ENCODE peak calls at places on chromosome 10, in ten cellular contexts. H is GM10248; P is foreskin fibroblast; B is AG04450; M is body of pancreas; W is OCI-LY7; U is CD4-positive, alpha-beta T cell; C is Calu3; K is cardiac muscle cell; N is IMR-90. E is an unnamed sample.

GRCh38 chr10:43648392-43649148 is at the start of gene ZNF32:
- DNase-seq in H (peak; percentile 95), P (peak; percentile 85), B (peak; percentile 38), M (peak; percentile 84), W (no peak), U (peak; percentile 76), C (peak; percentile 86), K (peak; percentile 92), N (peak; percentile 83), E (peak; percentile 67)

GRCh38 chr10:55500931-55501559 is 700.0 kb upstream of the PCDH15 start:
- DNase-seq in H (peak; percentile 5), P (no peak), B (no peak), M (peak; percentile 19), W (peak; percentile 10), U (no peak), C (peak; percentile 69), K (peak; percentile 9), N (no peak), E (no peak)

GRCh38 chr10:67666416-67667043 is 29.5 kb downstream of the CTNNA3 start:
- DNase-seq in H (peak; percentile 14), P (no peak), B (no peak), M (no peak), W (peak; percentile 50), U (no peak), C (no peak), K (peak; percentile 55), N (peak; percentile 30), E (peak; percentile 2)

GRCh38 chr10:103501186-103501585 is 7.7 kb downstream of the NEURL1 start:
- DNase-seq in H (no peak), P (no peak), B (no peak), M (no peak), W (no peak), U (no peak), C (no peak), K (no peak), N (no peak), E (no peak)

GRCh38 chr10:119031496-119032059 is 2.1 kb downstream of the NANOS1 start:
- DNase-seq in H (no peak), P (no peak), B (no peak), M (no peak), W (no peak), U (no peak), C (no peak), K (no peak), N (peak; percentile 43), E (no peak)

GRCh38 chr10:69051303-69051702 is 36.6 kb upstream of the SRGN start:
- DNase-seq in H (peak; percentile 74), P (peak; percentile 40), B (no peak), M (no peak), W (no peak), U (no peak), C (no peak), K (peak; percentile 37), N (peak; percentile 82), E (peak; percentile 14)

GRCh38 chr10:510415-510881 is 179.0 kb downstream of the DIP2C start:
- DNase-seq in H (no peak), P (no peak), B (no peak), M (no peak), W (peak; percentile 84), U (no peak), C (no peak), K (no peak), N (peak; percentile 16), E (no peak)

GRCh38 chr10:31927597-31928530 is 767 bp downstream of the ARHGAP12 start:
- DNase-seq in H (peak; percentile 58), P (peak; percentile 38), B (no peak), M (peak; percentile 50), W (peak; percentile 73), U (peak; percentile 44), C (peak; percentile 46), K (peak; percentile 43), N (peak; percentile 44), E (peak; percentile 43)

GRCh38 chr10:113386005-113386404 is 166.8 kb upstream of the HABP2 start:
- DNase-seq in H (no peak), P (peak; percentile 56), B (no peak), M (peak; percentile 33), W (no peak), U (no peak), C (peak; percentile 4), K (peak; percentile 17), N (peak; percentile 56), E (peak; percentile 59)

GRCh38 chr10:14048930-14049613 is 281.7 kb downstream of the FRMD4A start:
- DNase-seq in H (no peak), P (no peak), B (no peak), M (no peak), W (no peak), U (no peak), C (peak; percentile 43), K (no peak), N (no peak), E (no peak)

GRCh38 chr10:34098817-34099567 is 716.1 kb downstream of the PARD3 start:
- DNase-seq in H (no peak), P (no peak), B (no peak), M (no peak), W (no peak), U (no peak), C (no peak), K (no peak), N (peak; percentile 50), E (no peak)

GRCh38 chr10:72274730-72275350 is 1.1 kb downstream of the DDIT4 start:
- DNase-seq in H (peak; percentile 51), P (peak; percentile 46), B (no peak), M (peak; percentile 80), W (peak; percentile 73), U (peak; percentile 68), C (peak; percentile 90), K (peak; percentile 81), N (peak; percentile 59), E (peak; percentile 31)

GRCh38 chr10:23190872-23191763 is 994 bp upstream of the PTF1A start:
- DNase-seq in H (no peak), P (no peak), B (no peak), M (no peak), W (no peak), U (no peak), C (no peak), K (no peak), N (no peak), E (no peak)

DNA sequence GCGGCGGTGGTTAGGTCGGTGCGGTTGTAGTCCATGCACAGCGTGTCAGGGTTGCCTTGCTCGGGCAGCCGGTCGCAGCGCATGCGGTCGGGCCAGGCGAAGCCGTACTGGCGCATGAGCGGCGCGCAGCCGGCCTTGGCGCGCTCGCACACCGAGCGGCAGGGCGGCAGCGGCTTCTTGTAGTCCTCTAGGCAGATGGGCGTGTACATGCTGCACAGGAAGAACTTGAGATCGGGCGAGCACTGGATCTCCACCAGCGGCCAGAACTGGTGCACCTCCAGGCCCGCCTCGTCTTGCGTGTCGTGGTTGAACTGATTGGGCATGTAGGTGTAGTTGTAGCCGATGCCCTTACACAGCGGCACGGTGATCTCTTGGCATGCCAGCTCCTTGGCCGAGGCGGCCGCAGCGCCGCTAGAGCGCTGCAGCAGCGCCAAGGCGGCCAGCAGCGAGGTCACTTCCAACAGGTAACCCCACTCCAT is 1.1 kb downstream of the FZD8 start:
- DNase-seq in H (peak; percentile 45), P (peak; percentile 62), B (peak; percentile 72), M (peak; percentile 72), W (peak; percentile 83), U (no peak), C (peak; percentile 70), K (peak; percentile 90), N (peak; percentile 87), E (peak; percentile 65)
- TF ChIP-seq CTCF in H (no peak), P (no peak), B (no peak), M (no peak), W (no peak), U (no peak), C (no peak), K (no peak), N (no peak), E (no peak)

GRCh38 chr10:11533328-11533781 is 78.1 kb downstream of the USP6NL start:
- DNase-seq in H (no peak), P (peak; percentile 67), B (no peak), M (no peak), W (peak; percentile 56), U (no peak), C (peak; percentile 10), K (peak; percentile 64), N (peak; percentile 33), E (no peak)
- TF ChIP-seq CTCF in H (no peak), P (peak; percentile 26), B (peak; percentile 52), M (no peak), W (peak; percentile 66), U (no peak), C (peak; percentile 28), K (peak; percentile 45), N (peak; percentile 18), E (peak; percentile 53)

DNA sequence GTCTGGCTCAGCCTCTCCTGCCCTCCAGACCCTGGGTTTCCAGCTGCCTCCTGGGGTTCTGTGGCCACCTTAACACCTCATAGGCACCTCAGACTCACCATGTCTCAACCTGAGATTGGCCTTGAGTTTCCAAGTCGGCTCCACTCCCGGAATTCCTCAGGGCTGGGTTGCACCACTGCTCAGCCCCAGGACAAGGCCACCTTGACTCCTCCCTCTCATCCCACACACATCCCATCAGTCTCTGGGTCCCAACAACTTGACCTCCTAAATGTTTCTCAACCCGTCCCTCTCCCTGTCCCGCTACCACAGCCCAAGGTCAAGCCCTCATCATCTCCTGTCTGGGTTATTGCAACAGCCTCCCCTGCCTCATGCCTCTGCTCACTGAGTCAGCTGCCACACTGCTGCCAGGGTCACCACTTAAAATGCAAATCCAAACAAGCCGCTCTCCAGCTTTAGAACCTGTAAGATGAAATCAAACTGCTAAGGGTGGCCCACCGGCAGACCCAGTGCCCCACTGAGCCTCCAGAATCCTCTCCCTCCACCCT is 90.9 kb upstream of the ZMIZ1 start:
- DNase-seq in H (no peak), P (peak; percentile 94), B (no peak), M (peak; percentile 28), W (no peak), U (no peak), C (no peak), K (peak; percentile 88), N (peak; percentile 79), E (peak; percentile 68)
- TF ChIP-seq CTCF in H (no peak), P (no peak), B (no peak), M (no peak), W (no peak), U (no peak), C (no peak), K (no peak), N (no peak), E (no peak)

DNA sequence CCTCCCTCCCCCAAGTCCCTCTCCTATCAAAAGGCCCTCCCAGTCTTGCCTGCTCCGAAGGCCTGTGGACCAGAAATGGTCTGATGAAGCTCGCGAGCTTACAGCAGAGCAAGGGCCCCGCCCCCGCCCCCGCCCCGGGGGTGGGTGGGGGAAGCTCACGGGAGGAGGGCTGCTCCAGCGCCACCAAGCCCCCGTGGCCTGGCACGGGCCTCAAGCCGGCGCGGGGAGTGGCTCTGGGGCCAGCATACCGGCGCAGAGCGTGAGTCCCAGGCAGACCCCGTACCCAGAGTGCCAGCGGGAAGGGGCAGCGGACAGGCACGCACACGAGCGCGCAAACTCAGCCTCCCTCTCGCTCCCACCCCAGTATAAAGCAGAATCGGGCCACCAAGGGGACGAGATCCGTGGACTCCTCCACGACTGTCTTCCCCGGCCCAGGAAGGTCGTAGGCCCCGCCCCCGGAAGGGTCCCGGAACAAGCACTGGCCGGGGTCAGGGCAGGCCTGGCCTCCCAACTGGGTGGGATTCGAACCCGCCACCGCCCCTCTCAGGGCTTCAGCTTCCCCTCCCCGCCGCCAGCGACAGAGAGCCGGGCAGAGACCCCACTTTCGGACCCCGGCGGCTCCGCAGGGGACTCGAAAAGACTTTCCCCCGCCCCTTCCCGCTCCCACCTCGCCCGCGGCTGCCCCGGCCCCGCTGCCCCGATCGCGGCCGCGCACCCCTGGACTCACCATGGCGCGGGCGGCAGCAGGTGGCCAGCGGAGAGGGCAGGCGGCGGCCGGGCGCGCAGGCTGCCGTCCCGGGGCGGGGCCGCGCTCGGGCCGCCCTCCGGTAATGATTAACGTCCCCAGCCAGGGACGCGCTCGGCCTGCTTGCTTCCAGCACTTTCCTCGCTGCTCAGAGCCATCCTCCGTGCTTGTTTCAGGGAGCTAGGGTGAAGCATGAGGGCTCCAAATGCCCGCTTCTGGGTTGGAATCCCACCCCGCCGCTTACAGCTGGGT is at the start of gene PCBD1:
- DNase-seq in H (peak; percentile 87), P (peak; percentile 53), B (peak; percentile 4), M (peak; percentile 86), W (peak; percentile 48), U (peak; percentile 61), C (peak; percentile 94), K (peak; percentile 55), N (peak; percentile 36), E (peak; percentile 26)
- TF ChIP-seq CTCF in H (no peak), P (no peak), B (no peak), M (no peak), W (no peak), U (no peak), C (no peak), K (no peak), N (no peak), E (no peak)